ENCODE peak calls at places on chromosomes 13 and 19, in four cellular contexts. One of them, this sample, is unnamed.

GRCh38 chr13:49655906-49656305 is 27.6 kb downstream of the ARL11 start:
- DNase-seq in Daoy: no peak
- DNase-seq in NCI-H1436: no peak
- DNase-seq in activated CD4-positive, alpha-beta T cell treated with anti-CD3 and anti-CD28 coated beads, Interleukin-2, amount 50 U/mL, for 48 hours: no peak
- DNase-seq in this sample: no peak

GRCh38 chr13:47901451-47901850 is 99.6 kb downstream of the SUCLA2 start:
- DNase-seq in activated CD4-positive, alpha-beta T cell treated with anti-CD3 and anti-CD28 coated beads, Interleukin-2, amount 50 U/mL, for 48 hours: no peak
- DNase-seq in NCI-H1436: no peak
- DNase-seq in Daoy: peak; percentile 9
- DNase-seq in this sample: peak; percentile 26

GRCh38 chr19:495440-496332 is 600 bp upstream of the MADCAM1 start:
- DNase-seq in NCI-H1436: peak; percentile 24
- DNase-seq in activated CD4-positive, alpha-beta T cell treated with anti-CD3 and anti-CD28 coated beads, Interleukin-2, amount 50 U/mL, for 48 hours: peak; percentile 63
- DNase-seq in Daoy: peak; percentile 68
- DNase-seq in this sample: peak; percentile 77

GRCh38 chr13:96822900-96823299 is 171.4 kb downstream of the OXGR1 start:
- DNase-seq in NCI-H1436: no peak
- DNase-seq in activated CD4-positive, alpha-beta T cell treated with anti-CD3 and anti-CD28 coated beads, Interleukin-2, amount 50 U/mL, for 48 hours: no peak
- DNase-seq in Daoy: peak; percentile 56
- DNase-seq in this sample: peak; percentile 24

GRCh38 chr13:35549481-35549880 is 73.0 kb upstream of the MAB21L1 start:
- DNase-seq in Daoy: peak; percentile 49
- DNase-seq in activated CD4-positive, alpha-beta T cell treated with anti-CD3 and anti-CD28 coated beads, Interleukin-2, amount 50 U/mL, for 48 hours: no peak
- DNase-seq in NCI-H1436: no peak
- DNase-seq in this sample: peak; percentile 13

GRCh38 chr19:28242317-28242927 is 970.5 kb downstream of the UQCRFS1 start:
- DNase-seq in Daoy: peak; percentile 48
- DNase-seq in activated CD4-positive, alpha-beta T cell treated with anti-CD3 and anti-CD28 coated beads, Interleukin-2, amount 50 U/mL, for 48 hours: peak; percentile 7
- DNase-seq in NCI-H1436: peak; percentile 23
- DNase-seq in this sample: peak; percentile 43

GRCh38 chr19:30212574-30212973 is 159.6 kb upstream of the ZNF536 start:
- DNase-seq in NCI-H1436: no peak
- DNase-seq in Daoy: no peak
- DNase-seq in activated CD4-positive, alpha-beta T cell treated with anti-CD3 and anti-CD28 coated beads, Interleukin-2, amount 50 U/mL, for 48 hours: no peak
- DNase-seq in this sample: no peak

GRCh38 chr19:17027428-17027816 is 812 bp upstream of the CPAMD8 start:
- DNase-seq in activated CD4-positive, alpha-beta T cell treated with anti-CD3 and anti-CD28 coated beads, Interleukin-2, amount 50 U/mL, for 48 hours: no peak
- DNase-seq in Daoy: no peak
- DNase-seq in NCI-H1436: no peak
- DNase-seq in this sample: no peak

GRCh38 chr13:95510950-95511349 is 41.6 kb upstream of the CLDN10 start:
- DNase-seq in NCI-H1436: no peak
- DNase-seq in activated CD4-positive, alpha-beta T cell treated with anti-CD3 and anti-CD28 coated beads, Interleukin-2, amount 50 U/mL, for 48 hours: no peak
- DNase-seq in Daoy: no peak
- DNase-seq in this sample: no peak

GRCh38 chr19:50226536-50226935 is 23.1 kb downstream of the MYH14 start:
- DNase-seq in Daoy: no peak
- DNase-seq in activated CD4-positive, alpha-beta T cell treated with anti-CD3 and anti-CD28 coated beads, Interleukin-2, amount 50 U/mL, for 48 hours: no peak
- DNase-seq in NCI-H1436: no peak
- DNase-seq in this sample: no peak

GRCh38 chr13:113941571-113942191 is 32.2 kb downstream of the C13orf46 start:
- DNase-seq in activated CD4-positive, alpha-beta T cell treated with anti-CD3 and anti-CD28 coated beads, Interleukin-2, amount 50 U/mL, for 48 hours: no peak
- DNase-seq in NCI-H1436: no peak
- DNase-seq in Daoy: peak; percentile 21
- DNase-seq in this sample: no peak

GRCh38 chr19:18809149-18809978 is 18.3 kb upstream of the COMP start:
- DNase-seq in Daoy: peak; percentile 56
- DNase-seq in activated CD4-positive, alpha-beta T cell treated with anti-CD3 and anti-CD28 coated beads, Interleukin-2, amount 50 U/mL, for 48 hours: no peak
- DNase-seq in NCI-H1436: no peak
- DNase-seq in this sample: peak; percentile 43

GRCh38 chr13:63409791-63410351 is 1994.2 kb upstream of the PCDH20 start:
- DNase-seq in Daoy: no peak
- DNase-seq in NCI-H1436: no peak
- DNase-seq in activated CD4-positive, alpha-beta T cell treated with anti-CD3 and anti-CD28 coated beads, Interleukin-2, amount 50 U/mL, for 48 hours: no peak
- DNase-seq in this sample: peak; percentile 12

GRCh38 chr19:4007836-4008539 is 452 bp downstream of the PIAS4 start:
- DNase-seq in Daoy: peak; percentile 41
- DNase-seq in NCI-H1436: no peak
- DNase-seq in activated CD4-positive, alpha-beta T cell treated with anti-CD3 and anti-CD28 coated beads, Interleukin-2, amount 50 U/mL, for 48 hours: peak; percentile 51
- DNase-seq in this sample: peak; percentile 47

GRCh38 chr13:26494591-26494990 is 62.9 kb upstream of the WASF3 start:
- DNase-seq in activated CD4-positive, alpha-beta T cell treated with anti-CD3 and anti-CD28 coated beads, Interleukin-2, amount 50 U/mL, for 48 hours: no peak
- DNase-seq in Daoy: no peak
- DNase-seq in NCI-H1436: no peak
- DNase-seq in this sample: no peak

GRCh38 chr19:56671613-56671994 is at the start of gene ZNF835:
- DNase-seq in activated CD4-positive, alpha-beta T cell treated with anti-CD3 and anti-CD28 coated beads, Interleukin-2, amount 50 U/mL, for 48 hours: peak; percentile 82
- DNase-seq in NCI-H1436: no peak
- DNase-seq in Daoy: peak; percentile 79
- DNase-seq in this sample: peak; percentile 83

GRCh38 chr13:112891477-112892401 is 77.3 kb upstream of the MCF2L start:
- DNase-seq in NCI-H1436: peak; percentile 37
- DNase-seq in Daoy: no peak
- DNase-seq in activated CD4-positive, alpha-beta T cell treated with anti-CD3 and anti-CD28 coated beads, Interleukin-2, amount 50 U/mL, for 48 hours: no peak
- DNase-seq in this sample: no peak

GRCh38 chr13:33697936-33698335 is 120.0 kb upstream of the RFC3 start:
- DNase-seq in NCI-H1436: no peak
- DNase-seq in activated CD4-positive, alpha-beta T cell treated with anti-CD3 and anti-CD28 coated beads, Interleukin-2, amount 50 U/mL, for 48 hours: no peak
- DNase-seq in Daoy: no peak
- DNase-seq in this sample: no peak

GRCh38 chr13:110334256-110334655 is 27.2 kb downstream of the COL4A2 start:
- DNase-seq in Daoy: no peak
- DNase-seq in activated CD4-positive, alpha-beta T cell treated with anti-CD3 and anti-CD28 coated beads, Interleukin-2, amount 50 U/mL, for 48 hours: no peak
- DNase-seq in NCI-H1436: no peak
- DNase-seq in this sample: no peak

GRCh38 chr19:28217064-28217463 is 995.9 kb downstream of the UQCRFS1 start:
- DNase-seq in activated CD4-positive, alpha-beta T cell treated with anti-CD3 and anti-CD28 coated beads, Interleukin-2, amount 50 U/mL, for 48 hours: no peak
- DNase-seq in Daoy: no peak
- DNase-seq in NCI-H1436: no peak
- DNase-seq in this sample: no peak

GRCh38 chr19:7705387-7706187 is 3.7 kb upstream of the FCER2 start:
- DNase-seq in activated CD4-positive, alpha-beta T cell treated with anti-CD3 and anti-CD28 coated beads, Interleukin-2, amount 50 U/mL, for 48 hours: peak; percentile 82
- DNase-seq in NCI-H1436: no peak
- DNase-seq in Daoy: no peak
- DNase-seq in this sample: no peak

GRCh38 chr19:14149509-14149994 is 13.2 kb upstream of the ASF1B start:
- DNase-seq in Daoy: no peak
- DNase-seq in activated CD4-positive, alpha-beta T cell treated with anti-CD3 and anti-CD28 coated beads, Interleukin-2, amount 50 U/mL, for 48 hours: peak; percentile 51
- DNase-seq in NCI-H1436: no peak
- DNase-seq in this sample: peak; percentile 79

GRCh38 chr13:112702983-112703379 is 13.1 kb downstream of the ATP11A start:
- DNase-seq in activated CD4-positive, alpha-beta T cell treated with anti-CD3 and anti-CD28 coated beads, Interleukin-2, amount 50 U/mL, for 48 hours: no peak
- DNase-seq in Daoy: no peak
- DNase-seq in NCI-H1436: no peak
- DNase-seq in this sample: no peak

GRCh38 chr13:95164830-95165229 is 136.4 kb downstream of the ABCC4 start:
- DNase-seq in Daoy: no peak
- DNase-seq in activated CD4-positive, alpha-beta T cell treated with anti-CD3 and anti-CD28 coated beads, Interleukin-2, amount 50 U/mL, for 48 hours: no peak
- DNase-seq in NCI-H1436: no peak
- DNase-seq in this sample: no peak

GRCh38 chr19:29645911-29646310 is 19.4 kb upstream of the PLEKHF1 start:
- DNase-seq in NCI-H1436: no peak
- DNase-seq in activated CD4-positive, alpha-beta T cell treated with anti-CD3 and anti-CD28 coated beads, Interleukin-2, amount 50 U/mL, for 48 hours: peak; percentile 19
- DNase-seq in Daoy: peak; percentile 78
- DNase-seq in this sample: peak; percentile 35

GRCh38 chr19:11268783-11269267 is 6.5 kb upstream of the DOCK6 start:
- DNase-seq in Daoy: peak; percentile 72
- DNase-seq in NCI-H1436: no peak
- DNase-seq in activated CD4-positive, alpha-beta T cell treated with anti-CD3 and anti-CD28 coated beads, Interleukin-2, amount 50 U/mL, for 48 hours: no peak
- DNase-seq in this sample: peak; percentile 54

GRCh38 chr19:3975144-3975543 is 4.2 kb upstream of the DAPK3 start:
- DNase-seq in NCI-H1436: no peak
- DNase-seq in Daoy: peak; percentile 19
- DNase-seq in activated CD4-positive, alpha-beta T cell treated with anti-CD3 and anti-CD28 coated beads, Interleukin-2, amount 50 U/mL, for 48 hours: no peak
- DNase-seq in this sample: no peak

GRCh38 chr19:21568816-21569496 is 63.6 kb downstream of the ZNF429 start:
- DNase-seq in NCI-H1436: peak; percentile 86
- DNase-seq in activated CD4-positive, alpha-beta T cell treated with anti-CD3 and anti-CD28 coated beads, Interleukin-2, amount 50 U/mL, for 48 hours: peak; percentile 66
- DNase-seq in Daoy: peak; percentile 51
- DNase-seq in this sample: no peak

GRCh38 chr13:100510208-100510997 is 78.2 kb downstream of the GGACT start:
- DNase-seq in activated CD4-positive, alpha-beta T cell treated with anti-CD3 and anti-CD28 coated beads, Interleukin-2, amount 50 U/mL, for 48 hours: no peak
- DNase-seq in NCI-H1436: peak; percentile 69
- DNase-seq in Daoy: no peak
- DNase-seq in this sample: no peak

GRCh38 chr13:99442273-99442895 is 58.9 kb upstream of the TM9SF2 start:
- DNase-seq in activated CD4-positive, alpha-beta T cell treated with anti-CD3 and anti-CD28 coated beads, Interleukin-2, amount 50 U/mL, for 48 hours: peak; percentile 56
- DNase-seq in Daoy: peak; percentile 21
- DNase-seq in NCI-H1436: peak; percentile 40
- DNase-seq in this sample: peak; percentile 68

GRCh38 chr19:38079926-38080380 is 144.1 kb downstream of the DPF1 start:
- DNase-seq in NCI-H1436: no peak
- DNase-seq in Daoy: peak; percentile 74
- DNase-seq in activated CD4-positive, alpha-beta T cell treated with anti-CD3 and anti-CD28 coated beads, Interleukin-2, amount 50 U/mL, for 48 hours: peak; percentile 20
- DNase-seq in this sample: peak; percentile 27

GRCh38 chr13:96000069-96000468 is 53.1 kb downstream of the UGGT2 start:
- DNase-seq in NCI-H1436: no peak
- DNase-seq in Daoy: no peak
- DNase-seq in activated CD4-positive, alpha-beta T cell treated with anti-CD3 and anti-CD28 coated beads, Interleukin-2, amount 50 U/mL, for 48 hours: no peak
- DNase-seq in this sample: no peak

GRCh38 chr19:1264801-1265610 is 4.1 kb upstream of the CIRBP start:
- DNase-seq in NCI-H1436: no peak
- DNase-seq in Daoy: peak; percentile 96
- DNase-seq in activated CD4-positive, alpha-beta T cell treated with anti-CD3 and anti-CD28 coated beads, Interleukin-2, amount 50 U/mL, for 48 hours: no peak
- DNase-seq in this sample: peak; percentile 80

GRCh38 chr13:76754414-76754813 is 131.8 kb downstream of the KCTD12 start:
- DNase-seq in Daoy: peak; percentile 49
- DNase-seq in NCI-H1436: no peak
- DNase-seq in activated CD4-positive, alpha-beta T cell treated with anti-CD3 and anti-CD28 coated beads, Interleukin-2, amount 50 U/mL, for 48 hours: no peak
- DNase-seq in this sample: peak; percentile 29

GRCh38 chr13:29266743-29267142 is 328.7 kb downstream of the SLC7A1 start:
- DNase-seq in activated CD4-positive, alpha-beta T cell treated with anti-CD3 and anti-CD28 coated beads, Interleukin-2, amount 50 U/mL, for 48 hours: no peak
- DNase-seq in NCI-H1436: no peak
- DNase-seq in Daoy: no peak
- DNase-seq in this sample: no peak

GRCh38 chr19:44603201-44603945 is 10.0 kb upstream of the IGSF23 start:
- DNase-seq in NCI-H1436: no peak
- DNase-seq in activated CD4-positive, alpha-beta T cell treated with anti-CD3 and anti-CD28 coated beads, Interleukin-2, amount 50 U/mL, for 48 hours: no peak
- DNase-seq in Daoy: peak; percentile 54
- DNase-seq in this sample: no peak

GRCh38 chr13:25493930-25494707 is 122.3 kb downstream of the ATP8A2 start:
- DNase-seq in activated CD4-positive, alpha-beta T cell treated with anti-CD3 and anti-CD28 coated beads, Interleukin-2, amount 50 U/mL, for 48 hours: no peak
- DNase-seq in NCI-H1436: no peak
- DNase-seq in Daoy: no peak
- DNase-seq in this sample: peak; percentile 13

GRCh38 chr19:50458396-50459066 is 17.8 kb upstream of the EMC10 start:
- DNase-seq in Daoy: peak; percentile 25
- DNase-seq in activated CD4-positive, alpha-beta T cell treated with anti-CD3 and anti-CD28 coated beads, Interleukin-2, amount 50 U/mL, for 48 hours: no peak
- DNase-seq in NCI-H1436: no peak
- DNase-seq in this sample: peak; percentile 40

GRCh38 chr13:28532226-28533048 is 37.5 kb upstream of the FLT1 start:
- DNase-seq in activated CD4-positive, alpha-beta T cell treated with anti-CD3 and anti-CD28 coated beads, Interleukin-2, amount 50 U/mL, for 48 hours: peak; percentile 22
- DNase-seq in NCI-H1436: no peak
- DNase-seq in Daoy: peak; percentile 13
- DNase-seq in this sample: peak; percentile 47

This sample was measured in A673.